ENCODE peak calls at places on chromosome 1, in six cellular contexts. R, O, Q, Z, P and X are unnamed samples.

GRCh38 chr1:25106352-25106751 is 126.0 kb downstream of the SYF2 start:
- DNase-seq in R (no peak), O (no peak), Q (no peak), Z (no peak), P (no peak), X (no peak)

GRCh38 chr1:185813401-185813979 is 79.3 kb downstream of the HMCN1 start:
- DNase-seq in R (no peak), O (no peak), Q (peak), Z (no peak), P (peak), X (no peak)

GRCh38 chr1:7265771-7266371 is 480.6 kb downstream of the CAMTA1 start:
- DNase-seq in R (peak), O (no peak), Q (peak), Z (no peak), P (peak), X (peak)

GRCh38 chr1:242800521-242800920 is 276.0 kb upstream of the PLD5 start:
- DNase-seq in R (no peak), O (no peak), Q (no peak), Z (no peak), P (no peak), X (no peak)

GRCh38 chr1:38929054-38929453 is 12.6 kb downstream of the RHBDL2 start:
- DNase-seq in R (no peak), O (no peak), Q (no peak), Z (no peak), P (no peak), X (no peak)

GRCh38 chr1:192284927-192285326 is 31.9 kb upstream of the RGS21 start:
- DNase-seq in R (no peak), O (no peak), Q (no peak), Z (no peak), P (no peak), X (no peak)

GRCh38 chr1:204684551-204685235 is 845 bp downstream of the LRRN2 start:
- DNase-seq in R (peak), O (no peak), Q (peak), Z (no peak), P (no peak), X (no peak)

GRCh38 chr1:173267453-173267945 is 60.4 kb upstream of the TNFSF4 start:
- DNase-seq in R (no peak), O (no peak), Q (no peak), Z (no peak), P (peak), X (no peak)

GRCh38 chr1:16155537-16156410 is at the start of gene EPHA2:
- DNase-seq in R (peak), O (peak), Q (peak), Z (no peak), P (peak), X (peak)

GRCh38 chr1:5727871-5728643 is 264.2 kb downstream of the NPHP4 start:
- DNase-seq in R (peak), O (no peak), Q (no peak), Z (no peak), P (no peak), X (no peak)

GRCh38 chr1:24878775-24879742 is 51.0 kb downstream of the RUNX3 start:
- DNase-seq in R (no peak), O (peak), Q (peak), Z (no peak), P (no peak), X (no peak)

GRCh38 chr1:3593334-3593733 is 18.0 kb downstream of the MEGF6 start:
- DNase-seq in R (no peak), O (no peak), Q (no peak), Z (no peak), P (no peak), X (no peak)

GRCh38 chr1:94648225-94649007 is 106.9 kb upstream of the F3 start:
- DNase-seq in R (no peak), O (no peak), Q (no peak), Z (no peak), P (peak), X (peak)

GRCh38 chr1:175708787-175709186 is 34.6 kb downstream of the TNR start:
- DNase-seq in R (no peak), O (peak), Q (no peak), Z (no peak), P (no peak), X (no peak)

GRCh38 chr1:215777370-215777925 is 210.3 kb downstream of the KCTD3 start:
- DNase-seq in R (no peak), O (no peak), Q (no peak), Z (no peak), P (no peak), X (no peak)

GRCh38 chr1:171841931-171842723 is 829 bp downstream of the DNM3 start:
- DNase-seq in R (peak), O (no peak), Q (peak), Z (no peak), P (no peak), X (no peak)

GRCh38 chr1:9436258-9436657 is 103.0 kb upstream of the SLC25A33 start:
- DNase-seq in R (no peak), O (no peak), Q (no peak), Z (no peak), P (no peak), X (no peak)

GRCh38 chr1:32647308-32648134 is 2.8 kb downstream of the ZBTB8OS start:
- DNase-seq in R (no peak), O (no peak), Q (no peak), Z (no peak), P (no peak), X (no peak)

GRCh38 chr1:2976180-2976562 is 45.1 kb upstream of the ACTRT2 start:
- DNase-seq in R (peak), O (peak), Q (no peak), Z (no peak), P (no peak), X (no peak)

GRCh38 chr1:99348375-99349132 is 84.3 kb downstream of the PLPPR4 start:
- DNase-seq in R (no peak), O (no peak), Q (no peak), Z (no peak), P (no peak), X (no peak)

GRCh38 chr1:235101558-235102258 is 26.9 kb downstream of the TOMM20 start:
- DNase-seq in R (peak), O (no peak), Q (no peak), Z (no peak), P (no peak), X (no peak)

GRCh38 chr1:221887091-221887746 is 145.3 kb upstream of the DUSP10 start:
- DNase-seq in R (peak), O (peak), Q (peak), Z (no peak), P (peak), X (peak)

GRCh38 chr1:185479781-185480180 is 162.7 kb upstream of the IVNS1ABP start:
- DNase-seq in R (peak), O (no peak), Q (no peak), Z (no peak), P (no peak), X (no peak)

GRCh38 chr1:150410582-150411101 is 46.7 kb downstream of the RPRD2 start:
- DNase-seq in R (peak), O (no peak), Q (no peak), Z (no peak), P (no peak), X (no peak)

GRCh38 chr1:98991127-98992003 is 13.3 kb downstream of the PLPPR5 start:
- DNase-seq in R (no peak), O (no peak), Q (no peak), Z (no peak), P (peak), X (no peak)

GRCh38 chr1:200386416-200386815 is 23.4 kb downstream of the ZNF281 start:
- DNase-seq in R (no peak), O (no peak), Q (no peak), Z (no peak), P (no peak), X (no peak)

GRCh38 chr1:185996211-185996610 is 262.0 kb downstream of the HMCN1 start:
- DNase-seq in R (no peak), O (no peak), Q (no peak), Z (no peak), P (peak), X (no peak)

GRCh38 chr1:113860891-113861290 is 10.6 kb downstream of the PTPN22 start:
- DNase-seq in R (no peak), O (no peak), Q (no peak), Z (no peak), P (no peak), X (no peak)

GRCh38 chr1:151461694-151462093 is 2.4 kb upstream of the POGZ start:
- DNase-seq in R (no peak), O (no peak), Q (no peak), Z (no peak), P (no peak), X (no peak)

GRCh38 chr1:9705337-9706098 is 54.0 kb downstream of the PIK3CD start:
- DNase-seq in R (no peak), O (no peak), Q (no peak), Z (no peak), P (no peak), X (no peak)

GRCh38 chr1:90550616-90551406 is 166.3 kb downstream of the BARHL2 start:
- DNase-seq in R (no peak), O (no peak), Q (no peak), Z (no peak), P (no peak), X (no peak)